ENCODE peak calls at places on chromosomes 3 and 15, in six cellular contexts. One of them, this sample, is unnamed. For H3K4me1, the result is how much of the 10 kb centered on the place peaks cover.

GRCh38 chr15:98144388-98144787 is 183.9 kb downstream of the ARRDC4 start:
- DNase-seq in upper lobe of right lung: no peak
- DNase-seq in hepatocyte: no peak
- DNase-seq in heart right ventricle: no peak
- DNase-seq in Panc1: no peak
- DNase-seq in IMR-90: no peak
- DNase-seq in this sample: no peak

GRCh38 chr15:85073556-85074194 is 92.0 kb downstream of the PDE8A start:
- DNase-seq in upper lobe of right lung: no peak
- DNase-seq in Panc1: peak
- DNase-seq in heart right ventricle: no peak
- DNase-seq in IMR-90: peak
- DNase-seq in hepatocyte: no peak
- DNase-seq in this sample: no peak

GRCh38 chr3:54547051-54547450 is 380.8 kb downstream of the LRTM1 start:
- DNase-seq in hepatocyte: no peak
- DNase-seq in IMR-90: no peak
- DNase-seq in Panc1: no peak
- DNase-seq in upper lobe of right lung: no peak
- DNase-seq in heart right ventricle: no peak
- DNase-seq in this sample: no peak

GRCh38 chr15:88465633-88466219 is 1.5 kb downstream of the MRPL46 start:
- DNase-seq in heart right ventricle: no peak
- DNase-seq in hepatocyte: peak
- DNase-seq in upper lobe of right lung: no peak
- DNase-seq in IMR-90: peak
- DNase-seq in Panc1: no peak
- DNase-seq in this sample: no peak

GRCh38 chr3:63128380-63128779 is 149.7 kb upstream of the SYNPR start:
- DNase-seq in Panc1: no peak
- DNase-seq in hepatocyte: no peak
- DNase-seq in IMR-90: no peak
- DNase-seq in heart right ventricle: no peak
- DNase-seq in upper lobe of right lung: no peak
- DNase-seq in this sample: no peak

GRCh38 chr15:88805031-88805780 is 2.0 kb downstream of the ACAN start:
- DNase-seq in IMR-90: no peak
- DNase-seq in heart right ventricle: no peak
- DNase-seq in Panc1: no peak
- DNase-seq in upper lobe of right lung: no peak
- DNase-seq in hepatocyte: no peak
- DNase-seq in this sample: no peak

GRCh38 chr15:62880278-62880677 is 162.3 kb upstream of the TPM1 start:
- DNase-seq in IMR-90: peak
- DNase-seq in hepatocyte: no peak
- DNase-seq in upper lobe of right lung: no peak
- DNase-seq in heart right ventricle: no peak
- DNase-seq in Panc1: no peak
- DNase-seq in this sample: no peak

GRCh38 chr3:171429635-171430034 is 30.6 kb downstream of the TNIK start:
- DNase-seq in Panc1: no peak
- DNase-seq in hepatocyte: no peak
- DNase-seq in IMR-90: no peak
- DNase-seq in heart right ventricle: no peak
- DNase-seq in upper lobe of right lung: no peak
- DNase-seq in this sample: no peak

GRCh38 chr3:176663819-176664218 is 533.5 kb downstream of the TBL1XR1 start:
- DNase-seq in heart right ventricle: no peak
- DNase-seq in upper lobe of right lung: no peak
- DNase-seq in IMR-90: peak
- DNase-seq in Panc1: no peak
- DNase-seq in hepatocyte: peak
- DNase-seq in this sample: no peak

GRCh38 chr3:139343895-139344856 is at the start of gene MRPS22:
- DNase-seq in IMR-90: peak
- DNase-seq in Panc1: peak
- DNase-seq in upper lobe of right lung: peak
- DNase-seq in hepatocyte: peak
- DNase-seq in heart right ventricle: peak
- DNase-seq in this sample: peak

GRCh38 chr3:72487078-72487765 is 361.0 kb downstream of the SHQ1 start:
- DNase-seq in upper lobe of right lung: peak
- DNase-seq in IMR-90: peak
- DNase-seq in heart right ventricle: peak
- DNase-seq in hepatocyte: peak
- DNase-seq in Panc1: no peak
- DNase-seq in this sample: peak

GRCh38 chr3:138638641-138639040 is 30.1 kb downstream of the FAIM start:
- DNase-seq in IMR-90: no peak
- DNase-seq in upper lobe of right lung: no peak
- DNase-seq in hepatocyte: no peak
- DNase-seq in Panc1: no peak
- DNase-seq in heart right ventricle: no peak
- DNase-seq in this sample: no peak

GRCh38 chr3:52777959-52778805 is 783 bp downstream of the ITIH1 start:
- DNase-seq in hepatocyte: peak
- DNase-seq in heart right ventricle: no peak
- DNase-seq in IMR-90: no peak
- DNase-seq in Panc1: no peak
- DNase-seq in upper lobe of right lung: peak
- DNase-seq in this sample: peak

GRCh38 chr3:47370887-47371697 is 9.7 kb upstream of the PTPN23 start:
- DNase-seq in heart right ventricle: peak
- DNase-seq in IMR-90: no peak
- DNase-seq in hepatocyte: peak
- DNase-seq in upper lobe of right lung: no peak
- DNase-seq in Panc1: no peak
- DNase-seq in this sample: no peak

GRCh38 chr3:177978948-177979347 is 557.3 kb upstream of the KCNMB2 start:
- DNase-seq in IMR-90: no peak
- DNase-seq in upper lobe of right lung: no peak
- DNase-seq in Panc1: no peak
- DNase-seq in hepatocyte: no peak
- DNase-seq in heart right ventricle: no peak
- DNase-seq in this sample: no peak

GRCh38 chr3:174441588-174442316 is 417.4 kb upstream of the NAALADL2 start:
- DNase-seq in Panc1: no peak
- DNase-seq in hepatocyte: no peak
- DNase-seq in heart right ventricle: no peak
- DNase-seq in IMR-90: no peak
- DNase-seq in upper lobe of right lung: no peak
- DNase-seq in this sample: no peak

GRCh38 chr3:8052599-8053185 is 448.9 kb upstream of the LMCD1 start:
- DNase-seq in upper lobe of right lung: no peak
- DNase-seq in hepatocyte: peak
- DNase-seq in heart right ventricle: no peak
- DNase-seq in IMR-90: no peak
- DNase-seq in Panc1: no peak
- DNase-seq in this sample: no peak

GRCh38 chr3:189458536-189458935 is 172.7 kb upstream of the TP63 start:
- DNase-seq in IMR-90: no peak
- DNase-seq in heart right ventricle: no peak
- DNase-seq in upper lobe of right lung: no peak
- DNase-seq in hepatocyte: peak
- DNase-seq in Panc1: no peak
- DNase-seq in this sample: no peak

GRCh38 chr3:23221136-23221535 is 18.0 kb downstream of the UBE2E2 start:
- DNase-seq in Panc1: no peak
- DNase-seq in heart right ventricle: no peak
- DNase-seq in hepatocyte: no peak
- DNase-seq in IMR-90: no peak
- DNase-seq in upper lobe of right lung: no peak
- DNase-seq in this sample: no peak

GRCh38 chr3:47912006-47912504 is 104.2 kb downstream of the MAP4 start:
- DNase-seq in Panc1: no peak
- DNase-seq in hepatocyte: no peak
- DNase-seq in IMR-90: peak
- DNase-seq in upper lobe of right lung: no peak
- DNase-seq in heart right ventricle: no peak
- DNase-seq in this sample: no peak

GRCh38 chr3:64684715-64685261 is 3.0 kb downstream of the ADAMTS9 start:
- DNase-seq in upper lobe of right lung: peak
- DNase-seq in heart right ventricle: peak
- DNase-seq in Panc1: no peak
- DNase-seq in IMR-90: peak
- DNase-seq in hepatocyte: peak
- DNase-seq in this sample: peak

GRCh38 chr15:99998661-99999101 is 265.4 kb upstream of the LYSMD4 start:
- DNase-seq in Panc1: no peak
- DNase-seq in upper lobe of right lung: peak
- DNase-seq in IMR-90: peak
- DNase-seq in hepatocyte: no peak
- DNase-seq in heart right ventricle: no peak
- DNase-seq in this sample: no peak

GRCh38 chr15:101489236-101489632 is 273 bp downstream of the PCSK6 start:
- DNase-seq in hepatocyte: peak
- DNase-seq in Panc1: no peak
- DNase-seq in IMR-90: no peak
- DNase-seq in heart right ventricle: peak
- DNase-seq in upper lobe of right lung: peak
- DNase-seq in this sample: peak

GRCh38 chr15:27272446-27272845 is 301.5 kb downstream of the GABRG3 start:
- DNase-seq in heart right ventricle: no peak
- DNase-seq in upper lobe of right lung: no peak
- DNase-seq in Panc1: no peak
- DNase-seq in hepatocyte: no peak
- DNase-seq in IMR-90: no peak
- DNase-seq in this sample: no peak

GRCh38 chr3:76811418-76811817 is 228.5 kb upstream of the ROBO2 start:
- DNase-seq in heart right ventricle: no peak
- DNase-seq in upper lobe of right lung: no peak
- DNase-seq in IMR-90: peak
- DNase-seq in hepatocyte: no peak
- DNase-seq in Panc1: no peak
- DNase-seq in this sample: no peak

DNA sequence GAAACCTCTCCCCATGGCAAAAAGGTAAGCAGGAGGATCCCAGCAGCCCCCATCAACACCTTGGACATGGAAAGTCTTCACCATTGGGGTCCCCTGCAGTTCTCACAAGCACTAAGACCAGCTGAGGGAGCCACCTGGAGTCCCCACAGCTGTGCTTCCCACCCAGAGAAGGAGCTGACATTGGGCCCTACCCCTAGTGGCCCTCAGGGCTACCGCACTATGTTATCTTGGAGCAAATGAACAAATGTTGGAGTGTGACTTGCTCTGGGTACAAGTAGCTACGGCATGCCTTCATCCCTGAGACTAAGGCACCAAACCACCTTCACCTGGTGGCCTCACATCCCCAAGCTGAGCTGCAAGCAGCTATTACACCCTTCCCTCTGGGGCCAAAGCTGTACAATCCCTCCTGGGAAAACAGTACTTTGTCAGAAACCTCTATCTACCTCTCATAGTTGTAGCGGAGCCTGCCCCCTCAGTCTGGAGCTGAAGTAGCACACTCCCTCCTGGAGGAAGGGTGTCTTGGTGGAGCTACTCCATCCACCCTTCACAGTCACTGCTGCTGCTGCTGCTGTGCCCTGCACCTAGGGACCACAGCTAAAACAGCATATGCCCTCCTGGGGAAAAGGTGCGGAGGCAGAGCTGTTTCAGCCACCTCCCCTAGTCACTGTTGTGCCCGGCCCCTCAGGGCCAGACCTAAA is 42.7 kb downstream of the SERP1 start:
- DNase-seq in heart right ventricle: no peak
- DNase-seq in upper lobe of right lung: no peak
- DNase-seq in Panc1: no peak
- DNase-seq in IMR-90: no peak
- DNase-seq in hepatocyte: no peak
- DNase-seq in this sample: no peak
- TF ChIP-seq CTCF in heart right ventricle: no peak
- TF ChIP-seq CTCF in upper lobe of right lung: no peak
- TF ChIP-seq CTCF in Panc1: peak
- TF ChIP-seq CTCF in IMR-90: no peak
- TF ChIP-seq CTCF in hepatocyte: no peak
- TF ChIP-seq CTCF in this sample: no peak

GRCh38 chr3:187931770-187932278 is 186.6 kb upstream of the BCL6 start:
- DNase-seq in Panc1: no peak
- DNase-seq in upper lobe of right lung: no peak
- DNase-seq in hepatocyte: no peak
- DNase-seq in heart right ventricle: no peak
- DNase-seq in IMR-90: no peak
- DNase-seq in this sample: no peak
- H3K4me1 ChIP-seq in Panc1: under half
- H3K4me1 ChIP-seq in upper lobe of right lung: under half
- H3K4me1 ChIP-seq in hepatocyte: under half
- H3K4me1 ChIP-seq in heart right ventricle: under half
- H3K4me1 ChIP-seq in IMR-90: under half
- H3K4me1 ChIP-seq in this sample: under half

DNA sequence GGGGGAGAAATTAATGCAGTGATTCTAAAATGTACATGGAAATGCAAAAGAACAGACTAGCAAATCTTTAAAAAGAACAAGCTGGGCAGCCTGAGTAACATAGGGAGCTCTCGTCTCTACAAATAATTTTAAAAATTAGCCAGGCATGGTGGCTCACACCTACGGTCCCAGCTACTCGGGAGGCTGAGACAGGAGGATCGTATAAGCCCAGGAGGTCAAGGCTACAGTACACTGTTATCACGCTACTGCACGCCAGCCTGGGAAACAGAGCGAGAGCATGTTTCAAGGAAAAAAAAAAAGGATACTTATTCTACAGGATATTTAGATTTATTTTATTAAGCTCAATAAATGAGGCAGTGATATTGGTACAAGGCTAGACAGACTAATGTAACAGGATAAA is 40.9 kb downstream of the STAG1 start:
- DNase-seq in Panc1: no peak
- DNase-seq in upper lobe of right lung: no peak
- DNase-seq in hepatocyte: no peak
- DNase-seq in IMR-90: no peak
- DNase-seq in heart right ventricle: no peak
- DNase-seq in this sample: no peak
- TF ChIP-seq CTCF in Panc1: no peak
- TF ChIP-seq CTCF in upper lobe of right lung: no peak
- TF ChIP-seq CTCF in hepatocyte: no peak
- TF ChIP-seq CTCF in IMR-90: no peak
- TF ChIP-seq CTCF in heart right ventricle: no peak
- TF ChIP-seq CTCF in this sample: no peak

GRCh38 chr15:31341036-31341435 is 14.4 kb downstream of the KLF13 start:
- DNase-seq in hepatocyte: no peak
- DNase-seq in heart right ventricle: no peak
- DNase-seq in upper lobe of right lung: peak
- DNase-seq in IMR-90: no peak
- DNase-seq in Panc1: no peak
- DNase-seq in this sample: no peak

GRCh38 chr15:31341501-31342195 is 15.0 kb downstream of the KLF13 start:
- DNase-seq in upper lobe of right lung: peak
- DNase-seq in IMR-90: no peak
- DNase-seq in heart right ventricle: no peak
- DNase-seq in Panc1: no peak
- DNase-seq in hepatocyte: no peak
- DNase-seq in this sample: no peak

GRCh38 chr15:31340047-31340446 is 13.4 kb downstream of the KLF13 start:
- DNase-seq in IMR-90: no peak
- DNase-seq in upper lobe of right lung: peak
- DNase-seq in Panc1: no peak
- DNase-seq in hepatocyte: no peak
- DNase-seq in heart right ventricle: no peak
- DNase-seq in this sample: no peak

GRCh38 chr15:31339558-31339895 is 12.9 kb downstream of the KLF13 start:
- DNase-seq in IMR-90: no peak
- DNase-seq in heart right ventricle: no peak
- DNase-seq in Panc1: no peak
- DNase-seq in upper lobe of right lung: no peak
- DNase-seq in hepatocyte: no peak
- DNase-seq in this sample: peak

GRCh38 chr15:31340591-31340990 is 14.0 kb downstream of the KLF13 start:
- DNase-seq in upper lobe of right lung: peak
- DNase-seq in hepatocyte: no peak
- DNase-seq in Panc1: no peak
- DNase-seq in IMR-90: no peak
- DNase-seq in heart right ventricle: no peak
- DNase-seq in this sample: no peak
- H3K4me1 ChIP-seq in upper lobe of right lung: half or more
- H3K4me1 ChIP-seq in hepatocyte: under half
- H3K4me1 ChIP-seq in Panc1: under half
- H3K4me1 ChIP-seq in IMR-90: under half
- H3K4me1 ChIP-seq in heart right ventricle: half or more
- H3K4me1 ChIP-seq in this sample: half or more